ENCODE peak calls at places on chromosomes 13 and 19, in nine cellular contexts. One of them, this sample, is unnamed.

GRCh38 chr19:46847528-46847927 is 3.1 kb downstream of the AP2S1 start:
- DNase-seq in vagina: no peak
- DNase-seq in suprapubic skin: peak
- DNase-seq in heart right ventricle: no peak
- DNase-seq in brain microvascular endothelial cell: no peak
- DNase-seq in gastrocnemius medialis: no peak
- DNase-seq in neural progenitor cell: no peak
- DNase-seq in tibial nerve: no peak
- DNase-seq in AG04450: no peak
- DNase-seq in this sample: no peak

GRCh38 chr19:13537454-13537853 is 31.2 kb upstream of the CACNA1A start:
- DNase-seq in vagina: no peak
- DNase-seq in suprapubic skin: no peak
- DNase-seq in heart right ventricle: no peak
- DNase-seq in brain microvascular endothelial cell: no peak
- DNase-seq in gastrocnemius medialis: no peak
- DNase-seq in neural progenitor cell: peak
- DNase-seq in tibial nerve: no peak
- DNase-seq in AG04450: no peak
- DNase-seq in this sample: no peak

GRCh38 chr13:77055158-77055557 is 28.2 kb upstream of the FBXL3 start:
- DNase-seq in vagina: no peak
- DNase-seq in suprapubic skin: no peak
- DNase-seq in heart right ventricle: no peak
- DNase-seq in brain microvascular endothelial cell: no peak
- DNase-seq in gastrocnemius medialis: no peak
- DNase-seq in neural progenitor cell: no peak
- DNase-seq in tibial nerve: no peak
- DNase-seq in AG04450: no peak
- DNase-seq in this sample: no peak

GRCh38 chr13:53800011-53800410 is 771.4 kb downstream of the OLFM4 start:
- DNase-seq in vagina: no peak
- DNase-seq in suprapubic skin: no peak
- DNase-seq in heart right ventricle: no peak
- DNase-seq in brain microvascular endothelial cell: no peak
- DNase-seq in gastrocnemius medialis: no peak
- DNase-seq in neural progenitor cell: no peak
- DNase-seq in tibial nerve: no peak
- DNase-seq in AG04450: no peak
- DNase-seq in this sample: no peak

GRCh38 chr13:106534844-106535551 is 464 bp downstream of the EFNB2 start:
- DNase-seq in vagina: no peak
- DNase-seq in suprapubic skin: peak
- DNase-seq in heart right ventricle: no peak
- DNase-seq in brain microvascular endothelial cell: no peak
- DNase-seq in gastrocnemius medialis: peak
- DNase-seq in neural progenitor cell: no peak
- DNase-seq in tibial nerve: no peak
- DNase-seq in AG04450: no peak
- DNase-seq in this sample: peak

GRCh38 chr19:2273356-2274184 is 8.4 kb downstream of the PEAK3 start:
- DNase-seq in vagina: no peak
- DNase-seq in suprapubic skin: peak
- DNase-seq in heart right ventricle: peak
- DNase-seq in brain microvascular endothelial cell: no peak
- DNase-seq in gastrocnemius medialis: peak
- DNase-seq in neural progenitor cell: peak
- DNase-seq in tibial nerve: peak
- DNase-seq in AG04450: no peak
- DNase-seq in this sample: peak

GRCh38 chr13:78712866-78713265 is 53.9 kb upstream of the OBI1 start:
- DNase-seq in vagina: no peak
- DNase-seq in suprapubic skin: no peak
- DNase-seq in heart right ventricle: no peak
- DNase-seq in brain microvascular endothelial cell: no peak
- DNase-seq in gastrocnemius medialis: no peak
- DNase-seq in neural progenitor cell: no peak
- DNase-seq in tibial nerve: no peak
- DNase-seq in AG04450: no peak
- DNase-seq in this sample: no peak

GRCh38 chr13:27621366-27622101 is at the start of gene POLR1D:
- DNase-seq in vagina: peak
- DNase-seq in suprapubic skin: peak
- DNase-seq in heart right ventricle: peak
- DNase-seq in brain microvascular endothelial cell: peak
- DNase-seq in gastrocnemius medialis: peak
- DNase-seq in neural progenitor cell: peak
- DNase-seq in tibial nerve: peak
- DNase-seq in AG04450: no peak
- DNase-seq in this sample: peak

GRCh38 chr13:43021926-43022670 is 1.3 kb upstream of the DNAJC15 start:
- DNase-seq in vagina: no peak
- DNase-seq in suprapubic skin: no peak
- DNase-seq in heart right ventricle: no peak
- DNase-seq in brain microvascular endothelial cell: no peak
- DNase-seq in gastrocnemius medialis: no peak
- DNase-seq in neural progenitor cell: no peak
- DNase-seq in tibial nerve: no peak
- DNase-seq in AG04450: no peak
- DNase-seq in this sample: no peak

GRCh38 chr13:79679334-79679733 is 198.4 kb downstream of the NDFIP2 start:
- DNase-seq in vagina: no peak
- DNase-seq in suprapubic skin: peak
- DNase-seq in heart right ventricle: peak
- DNase-seq in brain microvascular endothelial cell: peak
- DNase-seq in gastrocnemius medialis: peak
- DNase-seq in neural progenitor cell: peak
- DNase-seq in tibial nerve: peak
- DNase-seq in AG04450: peak
- DNase-seq in this sample: no peak

GRCh38 chr13:44936246-44936645 is 53.0 kb downstream of the NUFIP1 start:
- DNase-seq in vagina: no peak
- DNase-seq in suprapubic skin: no peak
- DNase-seq in heart right ventricle: no peak
- DNase-seq in brain microvascular endothelial cell: no peak
- DNase-seq in gastrocnemius medialis: no peak
- DNase-seq in neural progenitor cell: no peak
- DNase-seq in tibial nerve: no peak
- DNase-seq in AG04450: no peak
- DNase-seq in this sample: no peak

GRCh38 chr19:53631949-53632407 is at the start of gene DPRX:
- DNase-seq in vagina: no peak
- DNase-seq in suprapubic skin: no peak
- DNase-seq in heart right ventricle: no peak
- DNase-seq in brain microvascular endothelial cell: no peak
- DNase-seq in gastrocnemius medialis: no peak
- DNase-seq in neural progenitor cell: no peak
- DNase-seq in tibial nerve: no peak
- DNase-seq in AG04450: no peak
- DNase-seq in this sample: no peak

GRCh38 chr13:84607614-84608013 is 725.3 kb upstream of the SLITRK1 start:
- DNase-seq in vagina: no peak
- DNase-seq in suprapubic skin: no peak
- DNase-seq in heart right ventricle: no peak
- DNase-seq in brain microvascular endothelial cell: peak
- DNase-seq in gastrocnemius medialis: no peak
- DNase-seq in neural progenitor cell: no peak
- DNase-seq in tibial nerve: no peak
- DNase-seq in AG04450: peak
- DNase-seq in this sample: no peak

GRCh38 chr19:43152217-43152616 is 34.1 kb downstream of the PSG5 start:
- DNase-seq in vagina: no peak
- DNase-seq in suprapubic skin: no peak
- DNase-seq in heart right ventricle: no peak
- DNase-seq in brain microvascular endothelial cell: no peak
- DNase-seq in gastrocnemius medialis: no peak
- DNase-seq in neural progenitor cell: no peak
- DNase-seq in tibial nerve: no peak
- DNase-seq in AG04450: no peak
- DNase-seq in this sample: no peak

GRCh38 chr19:16014923-16015804 is 61.1 kb upstream of the TPM4 start:
- DNase-seq in vagina: no peak
- DNase-seq in suprapubic skin: no peak
- DNase-seq in heart right ventricle: no peak
- DNase-seq in brain microvascular endothelial cell: no peak
- DNase-seq in gastrocnemius medialis: no peak
- DNase-seq in neural progenitor cell: no peak
- DNase-seq in tibial nerve: no peak
- DNase-seq in AG04450: no peak
- DNase-seq in this sample: no peak

GRCh38 chr19:29687244-29687896 is 22.1 kb downstream of the PLEKHF1 start:
- DNase-seq in vagina: peak
- DNase-seq in suprapubic skin: no peak
- DNase-seq in heart right ventricle: no peak
- DNase-seq in brain microvascular endothelial cell: peak
- DNase-seq in gastrocnemius medialis: peak
- DNase-seq in neural progenitor cell: no peak
- DNase-seq in tibial nerve: no peak
- DNase-seq in AG04450: peak
- DNase-seq in this sample: no peak

GRCh38 chr13:92716749-92717148 is 509.9 kb upstream of the GPC6 start:
- DNase-seq in vagina: no peak
- DNase-seq in suprapubic skin: no peak
- DNase-seq in heart right ventricle: no peak
- DNase-seq in brain microvascular endothelial cell: peak
- DNase-seq in gastrocnemius medialis: no peak
- DNase-seq in neural progenitor cell: no peak
- DNase-seq in tibial nerve: no peak
- DNase-seq in AG04450: no peak
- DNase-seq in this sample: no peak

GRCh38 chr19:55432355-55432959 is 10.6 kb downstream of the SHISA7 start:
- DNase-seq in vagina: no peak
- DNase-seq in suprapubic skin: no peak
- DNase-seq in heart right ventricle: no peak
- DNase-seq in brain microvascular endothelial cell: no peak
- DNase-seq in gastrocnemius medialis: no peak
- DNase-seq in neural progenitor cell: no peak
- DNase-seq in tibial nerve: no peak
- DNase-seq in AG04450: no peak
- DNase-seq in this sample: no peak

GRCh38 chr13:23433171-23434153 is at the start of gene SACS:
- DNase-seq in vagina: no peak
- DNase-seq in suprapubic skin: no peak
- DNase-seq in heart right ventricle: peak
- DNase-seq in brain microvascular endothelial cell: peak
- DNase-seq in gastrocnemius medialis: peak
- DNase-seq in neural progenitor cell: peak
- DNase-seq in tibial nerve: no peak
- DNase-seq in AG04450: no peak
- DNase-seq in this sample: no peak
- TF ChIP-seq CTCF in vagina: no peak
- TF ChIP-seq CTCF in suprapubic skin: no peak
- TF ChIP-seq CTCF in heart right ventricle: no peak
- TF ChIP-seq CTCF in brain microvascular endothelial cell: no peak
- TF ChIP-seq CTCF in gastrocnemius medialis: no peak
- TF ChIP-seq CTCF in neural progenitor cell: no peak
- TF ChIP-seq CTCF in tibial nerve: no peak
- TF ChIP-seq CTCF in AG04450: no peak
- TF ChIP-seq CTCF in this sample: no peak

GRCh38 chr19:976476-976875 is 7.7 kb upstream of the WDR18 start:
- DNase-seq in vagina: no peak
- DNase-seq in suprapubic skin: no peak
- DNase-seq in heart right ventricle: no peak
- DNase-seq in brain microvascular endothelial cell: no peak
- DNase-seq in gastrocnemius medialis: no peak
- DNase-seq in neural progenitor cell: no peak
- DNase-seq in tibial nerve: no peak
- DNase-seq in AG04450: no peak
- DNase-seq in this sample: no peak

GRCh38 chr19:977058-977464 is 7.1 kb upstream of the WDR18 start:
- DNase-seq in vagina: no peak
- DNase-seq in suprapubic skin: no peak
- DNase-seq in heart right ventricle: no peak
- DNase-seq in brain microvascular endothelial cell: no peak
- DNase-seq in gastrocnemius medialis: no peak
- DNase-seq in neural progenitor cell: no peak
- DNase-seq in tibial nerve: no peak
- DNase-seq in AG04450: no peak
- DNase-seq in this sample: no peak

GRCh38 chr19:982567-983170 is 1.5 kb upstream of the WDR18 start:
- DNase-seq in vagina: no peak
- DNase-seq in suprapubic skin: no peak
- DNase-seq in heart right ventricle: peak
- DNase-seq in brain microvascular endothelial cell: peak
- DNase-seq in gastrocnemius medialis: peak
- DNase-seq in neural progenitor cell: peak
- DNase-seq in tibial nerve: no peak
- DNase-seq in AG04450: no peak
- DNase-seq in this sample: peak

GRCh38 chr19:980133-980998 is 3.8 kb upstream of the WDR18 start:
- DNase-seq in vagina: no peak
- DNase-seq in suprapubic skin: no peak
- DNase-seq in heart right ventricle: no peak
- DNase-seq in brain microvascular endothelial cell: no peak
- DNase-seq in gastrocnemius medialis: no peak
- DNase-seq in neural progenitor cell: peak
- DNase-seq in tibial nerve: no peak
- DNase-seq in AG04450: no peak
- DNase-seq in this sample: no peak

GRCh38 chr19:979318-979741 is 4.8 kb upstream of the WDR18 start:
- DNase-seq in vagina: no peak
- DNase-seq in suprapubic skin: no peak
- DNase-seq in heart right ventricle: no peak
- DNase-seq in brain microvascular endothelial cell: no peak
- DNase-seq in gastrocnemius medialis: no peak
- DNase-seq in neural progenitor cell: no peak
- DNase-seq in tibial nerve: no peak
- DNase-seq in AG04450: no peak
- DNase-seq in this sample: no peak
- H3K27ac ChIP-seq in vagina: no peak
- H3K27ac ChIP-seq in suprapubic skin: no peak
- H3K27ac ChIP-seq in heart right ventricle: no peak
- H3K27ac ChIP-seq in brain microvascular endothelial cell: no peak
- H3K27ac ChIP-seq in gastrocnemius medialis: no peak
- H3K27ac ChIP-seq in neural progenitor cell: peak
- H3K27ac ChIP-seq in tibial nerve: no peak
- H3K27ac ChIP-seq in AG04450: no peak
- H3K27ac ChIP-seq in this sample: no peak

GRCh38 chr19:33214621-33215020 is 11.0 kb downstream of the SLC7A10 start:
- DNase-seq in vagina: no peak
- DNase-seq in suprapubic skin: no peak
- DNase-seq in heart right ventricle: no peak
- DNase-seq in brain microvascular endothelial cell: peak
- DNase-seq in gastrocnemius medialis: no peak
- DNase-seq in neural progenitor cell: peak
- DNase-seq in tibial nerve: no peak
- DNase-seq in AG04450: no peak
- DNase-seq in this sample: no peak
- TF ChIP-seq CTCF in vagina: no peak
- TF ChIP-seq CTCF in suprapubic skin: no peak
- TF ChIP-seq CTCF in heart right ventricle: no peak
- TF ChIP-seq CTCF in brain microvascular endothelial cell: peak
- TF ChIP-seq CTCF in gastrocnemius medialis: no peak
- TF ChIP-seq CTCF in neural progenitor cell: peak
- TF ChIP-seq CTCF in tibial nerve: no peak
- TF ChIP-seq CTCF in AG04450: peak
- TF ChIP-seq CTCF in this sample: no peak

DNA sequence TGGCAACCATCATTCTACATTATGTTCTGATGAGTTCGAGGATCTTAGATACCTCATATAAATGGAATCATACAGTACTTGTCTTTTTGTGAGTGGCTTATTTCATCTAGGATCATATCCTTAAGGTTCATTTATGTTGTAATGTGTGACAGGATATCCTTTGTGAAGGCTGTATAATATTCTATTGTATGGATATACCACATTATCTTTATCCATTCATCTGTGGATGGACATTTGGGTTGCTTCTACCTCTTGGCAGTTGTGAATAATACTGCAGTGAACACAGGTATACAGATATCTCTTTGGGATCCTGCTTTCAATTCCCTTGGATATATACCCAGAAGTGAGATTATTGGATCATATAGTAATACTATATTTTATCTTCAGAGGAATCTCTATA is 33.2 kb upstream of the RFC3 start:
- DNase-seq in vagina: no peak
- DNase-seq in suprapubic skin: no peak
- DNase-seq in heart right ventricle: no peak
- DNase-seq in brain microvascular endothelial cell: no peak
- DNase-seq in gastrocnemius medialis: no peak
- DNase-seq in neural progenitor cell: no peak
- DNase-seq in tibial nerve: no peak
- DNase-seq in AG04450: no peak
- DNase-seq in this sample: no peak
- H3K27ac ChIP-seq in vagina: no peak
- H3K27ac ChIP-seq in suprapubic skin: no peak
- H3K27ac ChIP-seq in heart right ventricle: no peak
- H3K27ac ChIP-seq in brain microvascular endothelial cell: no peak
- H3K27ac ChIP-seq in gastrocnemius medialis: no peak
- H3K27ac ChIP-seq in neural progenitor cell: no peak
- H3K27ac ChIP-seq in tibial nerve: no peak
- H3K27ac ChIP-seq in AG04450: no peak
- H3K27ac ChIP-seq in this sample: no peak